ENCODE peak calls at places on chromosomes 6 and 20, in seven cellular contexts. P, G, Q, D, U, V and S are unnamed samples.

GRCh38 chr6:25659633-25660368 is 7.8 kb downstream of the SCGN start:
- DNase-seq in V (no peak), D (no peak), P (no peak), Q (no peak), U (no peak), G (no peak), S (no peak)

GRCh38 chr6:15160812-15161211 is 85.1 kb upstream of the JARID2 start:
- DNase-seq in G (no peak), V (no peak), D (no peak), U (no peak), Q (no peak), P (no peak), S (no peak)

GRCh38 chr6:162602759-162603158 is 124.8 kb downstream of the PRKN start:
- DNase-seq in Q (no peak), V (no peak), U (no peak), D (no peak), P (no peak), G (no peak), S (no peak)

GRCh38 chr20:1291191-1291741 is 25.2 kb downstream of the SNPH start:
- DNase-seq in D (peak; percentile 78), U (no peak), P (no peak), G (no peak), V (no peak), Q (peak; percentile 19), S (no peak)

GRCh38 chr20:38168791-38169589 is 3.9 kb upstream of the TGM2 start:
- DNase-seq in V (peak; percentile 73), Q (no peak), G (no peak), P (no peak), D (peak; percentile 67), U (no peak), S (peak; percentile 49)

GRCh38 chr20:5608104-5608447 is 142.1 kb upstream of the SHLD1 start:
- DNase-seq in P (no peak), Q (no peak), G (no peak), D (no peak), V (no peak), U (peak; percentile 20), S (no peak)

GRCh38 chr6:18269253-18269652 is 4.9 kb upstream of the DEK start:
- DNase-seq in V (no peak), P (no peak), G (no peak), U (no peak), Q (no peak), D (no peak), S (no peak)

GRCh38 chr6:72553531-72554202 is 68.2 kb upstream of the KCNQ5 start:
- DNase-seq in P (no peak), V (no peak), G (no peak), U (no peak), D (no peak), Q (no peak), S (no peak)

GRCh38 chr20:63202021-63202420 is 13.9 kb downstream of the YTHDF1 start:
- DNase-seq in G (no peak), D (no peak), U (no peak), V (peak; percentile 40), Q (no peak), P (no peak), S (no peak)

DNA sequence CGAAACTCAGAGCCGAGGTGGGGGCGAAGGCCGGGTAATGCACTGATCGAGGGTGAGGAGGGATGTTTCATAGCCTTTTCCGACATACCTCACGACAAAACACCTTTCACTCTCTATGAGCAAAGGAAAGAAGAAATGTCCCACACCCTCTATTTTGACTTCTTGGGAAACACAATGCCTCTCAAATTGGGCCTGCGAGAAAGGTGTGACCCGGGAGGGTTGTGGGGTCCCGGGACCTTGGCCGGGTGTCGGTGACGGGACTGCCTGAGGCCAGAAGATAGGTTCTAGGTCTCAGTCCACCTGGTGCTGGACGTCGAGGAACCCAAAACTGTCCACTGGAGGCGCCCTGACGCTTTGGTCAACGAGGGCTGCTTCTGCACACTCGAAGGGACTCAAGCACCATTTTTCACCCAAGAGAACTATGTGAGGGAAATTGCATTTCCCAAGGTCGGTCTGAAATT is 41.1 kb upstream of the OSTM1 start:
- DNase-seq in P (no peak), G (no peak), Q (peak; percentile 63), V (no peak), U (peak; percentile 69), D (peak; percentile 57), S (peak; percentile 65)
- H3K4me1 ChIP-seq in P (peaks cover 36% of the 10 kb centered on the region), G (peaks cover 21% of the 10 kb centered on the region), Q (peaks cover 35% of the 10 kb centered on the region), V (peaks cover 45% of the 10 kb centered on the region), U (peaks cover 46% of the 10 kb centered on the region), D (peaks cover 22% of the 10 kb centered on the region), S (no peaks in the 10 kb centered on the region)

GRCh38 chr6:700490-700889 is 7.6 kb upstream of the EXOC2 start:
- DNase-seq in U (no peak), Q (no peak), D (no peak), G (no peak), V (no peak), P (no peak), S (no peak)

GRCh38 chr6:701215-701614 is 8.3 kb upstream of the EXOC2 start:
- DNase-seq in Q (no peak), P (no peak), V (no peak), G (no peak), D (no peak), U (no peak), S (no peak)

GRCh38 chr6:703562-703961 is 10.6 kb upstream of the EXOC2 start:
- DNase-seq in G (no peak), Q (no peak), P (no peak), U (no peak), D (no peak), V (no peak), S (no peak)

GRCh38 chr6:704037-704436 is 11.1 kb upstream of the EXOC2 start:
- DNase-seq in G (no peak), Q (no peak), D (no peak), V (no peak), P (no peak), U (no peak), S (no peak)

DNA sequence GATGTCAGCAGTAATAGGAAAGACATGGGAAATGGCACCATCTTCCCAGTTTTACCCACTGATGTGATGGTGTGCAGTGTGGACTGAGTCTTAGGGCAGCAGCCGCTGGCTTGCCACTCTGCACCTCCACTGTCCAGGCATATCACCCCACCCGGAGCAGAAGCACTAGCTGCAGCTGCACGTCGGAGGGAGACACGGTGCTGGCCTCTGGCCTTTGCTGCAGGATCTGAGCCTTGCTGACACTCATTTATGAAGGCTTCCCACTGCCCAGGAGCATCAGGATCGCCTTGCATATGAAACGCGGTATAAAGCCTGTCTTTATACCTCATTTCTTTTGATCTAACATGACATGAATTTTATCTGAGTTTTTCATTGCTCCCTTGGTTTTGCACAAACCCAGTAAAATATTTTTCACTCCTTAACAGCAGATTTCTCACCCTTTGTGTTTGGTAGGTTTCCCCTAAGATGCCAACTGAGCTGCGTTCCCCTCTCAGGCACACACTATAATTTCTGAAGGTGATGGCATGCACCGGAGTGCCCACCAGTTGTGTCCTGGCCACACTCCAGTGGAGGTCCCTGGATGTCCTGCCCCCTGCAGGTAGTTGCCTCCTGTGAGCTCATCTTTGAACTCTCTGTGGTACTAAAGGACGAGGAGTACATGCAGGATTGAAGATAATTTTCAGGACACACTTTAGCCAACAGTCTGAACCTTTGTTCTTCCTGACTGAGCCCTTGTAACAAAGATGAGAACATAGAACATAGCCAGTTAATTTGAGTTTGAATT is 8.9 kb upstream of the EXOC2 start:
- DNase-seq in P (no peak), Q (no peak), V (no peak), G (no peak), U (peak; percentile 29), D (no peak), S (no peak)
- TF ChIP-seq CTCF in P (no peak), Q (no peak), V (no peak), G (no peak), U (peak; percentile 37), D (no peak), S (peak; percentile 35)

DNA sequence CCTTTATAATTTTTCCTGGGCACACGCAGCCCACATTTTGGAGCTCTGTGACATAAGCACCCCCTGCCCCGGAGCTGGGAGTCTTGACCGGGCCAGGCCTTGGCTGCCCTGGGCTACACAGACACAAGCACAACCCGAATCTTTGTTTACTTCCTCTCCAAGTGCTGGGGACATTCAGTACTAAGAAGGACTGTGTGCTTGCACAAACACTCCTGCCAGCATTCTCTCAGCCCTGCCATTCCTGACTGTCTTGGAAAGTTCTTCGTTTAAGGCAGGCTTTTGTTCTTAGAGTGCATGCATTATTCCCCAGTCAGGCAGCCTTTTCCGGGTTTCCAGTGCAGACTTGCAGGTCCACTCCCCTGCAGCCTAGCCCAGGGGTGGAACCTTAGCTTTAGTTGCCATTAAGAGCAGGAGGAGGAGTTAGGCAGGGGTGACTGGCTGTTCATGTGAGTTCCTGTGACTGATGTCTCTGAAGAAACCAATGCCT is 28.6 kb downstream of the FOXO3 start:
- DNase-seq in Q (peak; percentile 81), D (peak; percentile 90), P (peak; percentile 62), V (peak; percentile 78), U (peak; percentile 86), G (peak; percentile 63), S (peak; percentile 55)
- H3K4me3 ChIP-seq in Q (no peak overlapping the region), D (peak overlapping the region; percentile 23), P (peak overlapping the region; percentile 13), V (no peak overlapping the region), U (peak overlapping the region; percentile 18), G (peak overlapping the region; percentile 33), S (no peak overlapping the region)

GRCh38 chr6:149483849-149484635 is 772 bp downstream of the ZC3H12D start:
- DNase-seq in V (no peak), G (no peak), P (no peak), U (no peak), Q (no peak), D (no peak), S (no peak)

GRCh38 chr6:149483302-149483701 is 1.5 kb downstream of the ZC3H12D start:
- DNase-seq in G (no peak), U (no peak), P (no peak), D (no peak), Q (no peak), V (no peak), S (no peak)

GRCh38 chr6:149484733-149485700 is at the start of gene ZC3H12D:
- DNase-seq in Q (peak; percentile 79), P (no peak), U (peak; percentile 18), V (peak; percentile 89), G (peak; percentile 28), D (peak; percentile 84), S (peak; percentile 76)

GRCh38 chr6:149480502-149481280 is 4.1 kb downstream of the ZC3H12D start:
- DNase-seq in V (no peak), U (no peak), P (no peak), D (no peak), Q (no peak), G (no peak), S (no peak)

GRCh38 chr6:149482542-149483261 is 2.1 kb downstream of the ZC3H12D start:
- DNase-seq in P (no peak), G (no peak), U (no peak), V (no peak), D (no peak), Q (no peak), S (no peak)
- H3K4me1 ChIP-seq in P (peaks cover 12% of the 10 kb centered on the region), G (peaks cover 10% of the 10 kb centered on the region), U (peaks cover 2% of the 10 kb centered on the region), V (peaks cover 8% of the 10 kb centered on the region), D (peaks cover 15% of the 10 kb centered on the region), Q (peaks cover 6% of the 10 kb centered on the region), S (peaks cover 6% of the 10 kb centered on the region)

GRCh38 chr6:129098061-129098553 is 215.2 kb downstream of the LAMA2 start:
- DNase-seq in U (no peak), D (no peak), Q (no peak), V (no peak), G (no peak), P (no peak), S (no peak)
- TF ChIP-seq CTCF in U (no peak), D (no peak), Q (no peak), V (no peak), G (no peak), P (no peak), S (no peak)

GRCh38 chr6:7169296-7169721 is 61.5 kb downstream of the RREB1 start:
- DNase-seq in Q (no peak), U (no peak), G (no peak), V (no peak), P (peak; percentile 63), D (peak; percentile 87), S (no peak)
- H3K4me3 ChIP-seq in Q (no peak overlapping the region), U (no peak overlapping the region), G (no peak overlapping the region), V (no peak overlapping the region), P (no peak overlapping the region), D (peak overlapping the region; percentile 6), S (no peak overlapping the region)